ENCODE peak calls at places on chromosomes 7 and 10, in eight cellular contexts. One of them, this sample, is unnamed.

GRCh38 chr10:48708144-48708543 is 23.5 kb downstream of the WDFY4 start:
- DNase-seq in AG09309: no peak
- DNase-seq in PC-3: no peak
- DNase-seq in NCI-H187: no peak
- DNase-seq in lung: no peak
- DNase-seq in A549: no peak
- DNase-seq in dorsolateral prefrontal cortex: no peak
- DNase-seq in Daoy: no peak
- DNase-seq in this sample: no peak

GRCh38 chr10:3477683-3478082 is 305.1 kb upstream of the PITRM1 start:
- DNase-seq in AG09309: no peak
- DNase-seq in PC-3: peak
- DNase-seq in NCI-H187: no peak
- DNase-seq in lung: no peak
- DNase-seq in A549: peak
- DNase-seq in dorsolateral prefrontal cortex: no peak
- DNase-seq in Daoy: no peak
- DNase-seq in this sample: no peak

GRCh38 chr10:78805176-78805575 is 263.6 kb upstream of the ZMIZ1 start:
- DNase-seq in AG09309: peak
- DNase-seq in PC-3: peak
- DNase-seq in NCI-H187: no peak
- DNase-seq in lung: peak
- DNase-seq in A549: peak
- DNase-seq in dorsolateral prefrontal cortex: no peak
- DNase-seq in Daoy: peak
- DNase-seq in this sample: no peak

GRCh38 chr7:148750442-148751355 is 52.0 kb downstream of the CUL1 start:
- DNase-seq in AG09309: no peak
- DNase-seq in PC-3: no peak
- DNase-seq in NCI-H187: no peak
- DNase-seq in lung: no peak
- DNase-seq in A549: no peak
- DNase-seq in dorsolateral prefrontal cortex: no peak
- DNase-seq in Daoy: no peak
- DNase-seq in this sample: no peak

GRCh38 chr10:72260215-72260587 is 13.5 kb upstream of the DDIT4 start:
- DNase-seq in AG09309: no peak
- DNase-seq in PC-3: no peak
- DNase-seq in NCI-H187: no peak
- DNase-seq in lung: no peak
- DNase-seq in A549: no peak
- DNase-seq in dorsolateral prefrontal cortex: peak
- DNase-seq in Daoy: no peak
- DNase-seq in this sample: no peak

GRCh38 chr10:6185039-6185716 is 17.6 kb upstream of the PFKFB3 start:
- DNase-seq in AG09309: no peak
- DNase-seq in PC-3: no peak
- DNase-seq in NCI-H187: no peak
- DNase-seq in lung: no peak
- DNase-seq in A549: no peak
- DNase-seq in dorsolateral prefrontal cortex: no peak
- DNase-seq in Daoy: no peak
- DNase-seq in this sample: no peak

GRCh38 chr10:30731963-30732362 is 102.4 kb upstream of the LYZL2 start:
- DNase-seq in AG09309: no peak
- DNase-seq in PC-3: no peak
- DNase-seq in NCI-H187: no peak
- DNase-seq in lung: no peak
- DNase-seq in A549: no peak
- DNase-seq in dorsolateral prefrontal cortex: no peak
- DNase-seq in Daoy: no peak
- DNase-seq in this sample: no peak

GRCh38 chr10:31340343-31340742 is 21.3 kb downstream of the ZEB1 start:
- DNase-seq in AG09309: no peak
- DNase-seq in PC-3: no peak
- DNase-seq in NCI-H187: no peak
- DNase-seq in lung: no peak
- DNase-seq in A549: no peak
- DNase-seq in dorsolateral prefrontal cortex: no peak
- DNase-seq in Daoy: no peak
- DNase-seq in this sample: no peak

GRCh38 chr7:142303650-142304049 is 45.8 kb upstream of the PRSS58 start:
- DNase-seq in AG09309: no peak
- DNase-seq in PC-3: peak
- DNase-seq in NCI-H187: peak
- DNase-seq in lung: no peak
- DNase-seq in A549: peak
- DNase-seq in dorsolateral prefrontal cortex: no peak
- DNase-seq in Daoy: peak
- DNase-seq in this sample: peak

GRCh38 chr7:136517971-136518370 is 350.5 kb upstream of the CHRM2 start:
- DNase-seq in AG09309: no peak
- DNase-seq in PC-3: no peak
- DNase-seq in NCI-H187: no peak
- DNase-seq in lung: no peak
- DNase-seq in A549: no peak
- DNase-seq in dorsolateral prefrontal cortex: no peak
- DNase-seq in Daoy: no peak
- DNase-seq in this sample: no peak

GRCh38 chr7:29987821-29988317 is 1.7 kb downstream of the SCRN1 start:
- DNase-seq in AG09309: peak
- DNase-seq in PC-3: peak
- DNase-seq in NCI-H187: no peak
- DNase-seq in lung: no peak
- DNase-seq in A549: peak
- DNase-seq in dorsolateral prefrontal cortex: no peak
- DNase-seq in Daoy: peak
- DNase-seq in this sample: no peak

GRCh38 chr7:47601119-47601880 is 19.4 kb upstream of the TNS3 start:
- DNase-seq in AG09309: peak
- DNase-seq in PC-3: peak
- DNase-seq in NCI-H187: no peak
- DNase-seq in lung: no peak
- DNase-seq in A549: peak
- DNase-seq in dorsolateral prefrontal cortex: no peak
- DNase-seq in Daoy: peak
- DNase-seq in this sample: no peak

GRCh38 chr7:30020535-30020934 is 6.0 kb downstream of the FKBP14 start:
- DNase-seq in AG09309: no peak
- DNase-seq in PC-3: no peak
- DNase-seq in NCI-H187: no peak
- DNase-seq in lung: no peak
- DNase-seq in A549: no peak
- DNase-seq in dorsolateral prefrontal cortex: no peak
- DNase-seq in Daoy: no peak
- DNase-seq in this sample: no peak

GRCh38 chr10:102068216-102068615 is 3.1 kb downstream of the HPS6 start:
- DNase-seq in AG09309: no peak
- DNase-seq in PC-3: no peak
- DNase-seq in NCI-H187: no peak
- DNase-seq in lung: no peak
- DNase-seq in A549: peak
- DNase-seq in dorsolateral prefrontal cortex: peak
- DNase-seq in Daoy: peak
- DNase-seq in this sample: no peak

GRCh38 chr10:79437111-79437814 is 8.2 kb downstream of the ZCCHC24 start:
- DNase-seq in AG09309: no peak
- DNase-seq in PC-3: peak
- DNase-seq in NCI-H187: no peak
- DNase-seq in lung: no peak
- DNase-seq in A549: no peak
- DNase-seq in dorsolateral prefrontal cortex: no peak
- DNase-seq in Daoy: peak
- DNase-seq in this sample: no peak

GRCh38 chr10:53314856-53315255 is 542.3 kb upstream of the MBL2 start:
- DNase-seq in AG09309: peak
- DNase-seq in PC-3: peak
- DNase-seq in NCI-H187: no peak
- DNase-seq in lung: no peak
- DNase-seq in A549: peak
- DNase-seq in dorsolateral prefrontal cortex: no peak
- DNase-seq in Daoy: no peak
- DNase-seq in this sample: no peak

This sample was measured in esophagus muscularis mucosa.